ENCODE peak calls at places on chromosomes 4 and X, in nine cellular contexts. R is activated CD4-positive, alpha-beta memory T cell treated with anti-CD3 and anti-CD28 coated beads, Interleukin-2, amount 10 ng/mL, durations not matched to agents 7 days and 5 days; W is NCI-H460; C is Right ventricle myocardium superior; V is DMS53; K is fibroblast of lung; P is small intestine; N is SK-MEL-5; J is stimulated activated CD8-positive, alpha-beta memory T cell treated with anti-CD3 and anti-CD28 coated beads, Interleukin-7, amount 100 ng/mL, for 48 hours. D is an unnamed sample.
A peak's percentile ranks its signal among the peaks of the same experiment; 100 is the strongest.

GRCh38 chrX:2627272-2627867 is 63.7 kb upstream of the CD99 start:
- DNase-seq in K (peak; percentile 25), W (peak; percentile 70), P (peak; percentile 43), C (no peak), N (peak; percentile 61), R (peak; percentile 63), V (no peak), J (no peak), D (no peak)

GRCh38 chrX:100745806-100746537 is 14.1 kb upstream of the SYTL4 start:
- DNase-seq in V (no peak), C (no peak), W (peak; percentile 63), N (no peak), J (no peak), R (no peak), P (peak; percentile 41), K (no peak), D (no peak)

GRCh38 chr4:186644737-186645261 is 78.9 kb downstream of the FAT1 start:
- DNase-seq in R (no peak), V (peak; percentile 22), P (peak; percentile 21), J (no peak), N (peak; percentile 8), C (peak; percentile 55), W (no peak), K (peak; percentile 30), D (no peak)

GRCh38 chr4:22514001-22514400 is 1.9 kb downstream of the ADGRA3 start:
- DNase-seq in C (no peak), W (no peak), R (no peak), P (no peak), J (no peak), N (peak; percentile 23), K (peak; percentile 87), V (peak; percentile 16), D (no peak)

GRCh38 chrX:66150188-66150587 is 13.9 kb upstream of the HEPH start:
- DNase-seq in J (no peak), N (no peak), R (no peak), V (no peak), P (peak; percentile 31), W (no peak), K (peak; percentile 20), C (no peak), D (no peak)

GRCh38 chr4:37383579-37384229 is 139.2 kb downstream of the NWD2 start:
- DNase-seq in P (peak; percentile 81), J (no peak), V (peak; percentile 83), R (no peak), C (no peak), N (peak; percentile 72), K (peak; percentile 6), W (peak; percentile 53), D (no peak)

GRCh38 chrX:47191331-47191730 is 2.3 kb upstream of the UBA1 start:
- DNase-seq in N (no peak), R (peak; percentile 55), V (peak; percentile 86), J (no peak), W (no peak), K (no peak), C (no peak), P (peak; percentile 38), D (no peak)

GRCh38 chr4:8614365-8615193 is 22.0 kb downstream of the CPZ start:
- DNase-seq in C (peak; percentile 37), J (no peak), V (no peak), R (no peak), N (no peak), K (no peak), P (no peak), W (no peak), D (peak; percentile 24)

GRCh38 chr4:9898596-9899345 is 117.3 kb downstream of the DRD5 start:
- DNase-seq in N (peak; percentile 82), C (peak; percentile 72), J (no peak), P (peak; percentile 53), K (no peak), R (no peak), V (peak; percentile 32), W (peak; percentile 21), D (no peak)

GRCh38 chrX:154120567-154120966 is 23.1 kb upstream of the MECP2 start:
- DNase-seq in P (no peak), W (no peak), R (no peak), K (no peak), J (no peak), V (no peak), C (no peak), N (no peak), D (no peak)

GRCh38 chr4:184282895-184283654 is 65.4 kb upstream of the ENPP6 start:
- DNase-seq in N (no peak), P (no peak), V (peak; percentile 81), K (no peak), C (no peak), R (no peak), W (no peak), J (no peak), D (no peak)

GRCh38 chrX:103628386-103629290 is at the start of gene TCEAL1:
- DNase-seq in C (peak; percentile 73), N (peak; percentile 34), R (peak; percentile 42), W (no peak), K (peak; percentile 52), J (no peak), V (peak; percentile 92), P (peak; percentile 79), D (peak; percentile 72)

GRCh38 chrX:110941906-110942305 is 146.3 kb upstream of the CHRDL1 start:
- DNase-seq in J (no peak), C (no peak), K (no peak), P (no peak), W (no peak), V (no peak), N (no peak), R (no peak), D (no peak)

GRCh38 chrX:122504026-122504425 is 680.1 kb upstream of the GRIA3 start:
- DNase-seq in N (no peak), K (peak; percentile 62), J (no peak), C (no peak), R (no peak), P (no peak), W (no peak), V (peak; percentile 64), D (no peak)

GRCh38 chrX:28498658-28499057 is 88.6 kb upstream of the IL1RAPL1 start:
- DNase-seq in R (no peak), N (no peak), C (no peak), K (peak; percentile 33), J (no peak), W (no peak), V (no peak), P (no peak), D (no peak)

GRCh38 chr4:2058264-2059033 is 678 bp upstream of the NAT8L start:
- DNase-seq in N (no peak), W (no peak), V (peak; percentile 82), P (no peak), R (no peak), K (no peak), C (peak; percentile 38), J (no peak), D (peak; percentile 47)

GRCh38 chrX:44071847-44072545 is 98.8 kb upstream of the NDP start:
- DNase-seq in K (peak; percentile 80), V (no peak), P (no peak), W (no peak), C (no peak), N (no peak), J (no peak), R (no peak), D (no peak)

GRCh38 chr4:88422403-88422802 is 34.5 kb upstream of the HERC5 start:
- DNase-seq in J (no peak), R (no peak), N (no peak), C (no peak), V (no peak), W (no peak), K (no peak), P (no peak), D (no peak)

GRCh38 chr4:108029321-108029720 is 39.6 kb downstream of the HADH start:
- DNase-seq in P (no peak), J (no peak), R (no peak), V (no peak), N (no peak), C (no peak), W (no peak), K (no peak), D (no peak)

GRCh38 chr4:82201805-82202636 is 171.8 kb downstream of the HNRNPD start:
- DNase-seq in R (peak; percentile 37), V (peak; percentile 74), P (peak; percentile 42), W (peak; percentile 41), J (peak; percentile 8), K (peak; percentile 20), N (peak; percentile 66), C (no peak), D (no peak)

GRCh38 chrX:131331152-131331551 is 42.0 kb upstream of the IGSF1 start:
- DNase-seq in R (no peak), N (peak; percentile 30), P (no peak), C (no peak), K (no peak), W (no peak), J (no peak), V (peak; percentile 1), D (no peak)

GRCh38 chr4:68864438-68865177 is 48.8 kb downstream of the UGT2B10 start:
- DNase-seq in N (no peak), J (no peak), P (peak; percentile 96), K (no peak), W (no peak), V (peak; percentile 76), R (no peak), C (no peak), D (no peak)

GRCh38 chrX:37786666-37787337 is 6.9 kb downstream of the CYBB start:
- DNase-seq in R (no peak), J (no peak), W (no peak), P (peak; percentile 9), C (no peak), N (no peak), V (no peak), K (no peak), D (no peak)

GRCh38 chrX:139738581-139738980 is 30.6 kb upstream of the MCF2 start:
- DNase-seq in K (peak; percentile 53), P (no peak), J (no peak), C (no peak), R (no peak), N (no peak), V (peak; percentile 96), W (no peak), D (no peak)

GRCh38 chr4:112145820-112146813 is 863 bp downstream of the FAM241A start:
- DNase-seq in N (peak; percentile 31), C (peak; percentile 67), V (peak; percentile 68), P (peak; percentile 34), W (no peak), J (peak; percentile 56), K (peak; percentile 39), R (peak; percentile 54), D (peak; percentile 63)